ENCODE peak calls at places on chromosomes 16 and 17, in seven cellular contexts. K, A, P, R, E, Z and H are unnamed samples.

GRCh38 chr17:81918762-81919545 is 978 bp upstream of the SIRT7 start:
- DNase-seq in R (no peak), A (peak), K (no peak), P (no peak), E (no peak), Z (no peak), H (no peak)

GRCh38 chr16:52727878-52728277 is 180.9 kb upstream of the TOX3 start:
- DNase-seq in A (no peak), E (no peak), P (no peak), Z (no peak), K (no peak), R (no peak), H (no peak)

GRCh38 chr17:47957591-47958490 is at the start of gene PRR15L:
- DNase-seq in A (peak), P (peak), K (no peak), R (no peak), Z (no peak), E (no peak), H (no peak)

GRCh38 chr17:40536731-40537171 is 28.5 kb downstream of the CCR7 start:
- DNase-seq in A (peak), K (no peak), P (no peak), E (no peak), R (no peak), Z (no peak), H (peak)

GRCh38 chr17:47159315-47159714 is 29.8 kb downstream of the CDC27 start:
- DNase-seq in A (no peak), E (no peak), Z (no peak), R (no peak), P (no peak), K (no peak), H (no peak)

GRCh38 chr17:44376779-44377178 is 12.7 kb downstream of the ITGA2B start:
- DNase-seq in Z (no peak), K (no peak), P (no peak), E (no peak), R (no peak), A (no peak), H (no peak)

GRCh38 chr17:80455328-80455710 is 21.1 kb downstream of the NPTX1 start:
- DNase-seq in E (peak), K (peak), P (peak), R (peak), A (no peak), Z (peak), H (no peak)

GRCh38 chr16:52068447-52069074 is 478.4 kb downstream of the TOX3 start:
- DNase-seq in A (peak), E (peak), K (peak), Z (peak), P (peak), R (no peak), H (no peak)

GRCh38 chr17:44794699-44795413 is 35.2 kb downstream of the GJC1 start:
- DNase-seq in P (no peak), R (peak), Z (no peak), E (no peak), A (peak), K (peak), H (peak)

GRCh38 chr17:38352245-38353083 is 820 bp downstream of the SOCS7 start:
- DNase-seq in A (peak), P (peak), E (peak), K (peak), R (no peak), Z (peak), H (no peak)

GRCh38 chr16:648071-648785 is 937 bp upstream of the WDR90 start:
- DNase-seq in Z (no peak), E (peak), R (no peak), A (peak), P (peak), K (no peak), H (no peak)

GRCh38 chr16:48232459-48233040 is 11.6 kb upstream of the LONP2 start:
- DNase-seq in Z (no peak), A (no peak), P (no peak), E (no peak), K (no peak), R (no peak), H (no peak)

GRCh38 chr17:1649844-1650409 is at the start of gene RILP:
- DNase-seq in A (peak), K (no peak), E (peak), Z (peak), R (peak), P (peak), H (no peak)

DNA sequence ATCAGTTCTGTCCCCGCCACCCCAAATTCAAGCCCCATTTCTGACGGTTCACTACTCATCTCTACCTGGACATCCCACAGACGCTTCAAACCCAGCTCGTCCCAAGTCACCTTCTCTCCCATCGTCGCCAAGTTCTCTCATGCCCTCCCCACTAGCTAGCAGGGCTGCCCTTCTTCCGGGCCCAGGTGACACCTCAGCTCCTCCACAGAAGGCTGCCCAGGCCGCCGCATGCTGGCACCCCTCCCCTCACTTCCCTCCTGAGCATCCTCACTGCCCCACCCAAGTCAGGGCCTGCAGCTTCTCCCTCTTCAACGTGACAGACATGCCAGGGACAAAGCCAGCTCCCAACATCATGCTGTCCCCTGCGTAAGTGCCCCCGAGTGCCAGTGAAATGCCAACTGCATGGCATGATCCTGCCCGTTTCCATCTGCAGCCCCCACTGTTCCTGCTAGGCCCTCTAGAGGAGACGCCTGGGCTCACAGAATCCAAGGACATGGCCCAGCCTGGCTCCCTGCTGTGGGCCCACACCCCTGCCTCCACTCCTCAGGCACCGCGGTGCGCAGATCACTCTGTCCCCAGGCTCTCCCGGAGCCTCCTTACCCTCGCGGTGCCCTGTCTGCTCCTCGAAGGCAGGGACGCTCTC is 5.9 kb downstream of the CYB561 start:
- DNase-seq in Z (no peak), E (no peak), A (no peak), P (no peak), K (no peak), R (no peak), H (no peak)
- TF ChIP-seq CTCF in Z (no peak), E (peak), A (no peak), P (no peak), K (peak), R (no peak), H (no peak)

GRCh38 chr17:15447928-15448579 is 19.4 kb downstream of the CDRT4 start:
- DNase-seq in R (no peak), P (no peak), K (no peak), A (peak), E (no peak), Z (no peak), H (no peak)

GRCh38 chr17:15442316-15443185 is 24.9 kb downstream of the CDRT4 start:
- DNase-seq in P (no peak), R (no peak), Z (no peak), E (no peak), K (no peak), A (no peak), H (no peak)

GRCh38 chr17:15448580-15448956 is 18.9 kb downstream of the CDRT4 start:
- DNase-seq in K (no peak), P (no peak), Z (no peak), R (no peak), E (no peak), A (no peak), H (no peak)

GRCh38 chr17:15444805-15445204 is 22.6 kb downstream of the CDRT4 start:
- DNase-seq in P (no peak), R (no peak), K (no peak), A (no peak), E (no peak), Z (no peak), H (no peak)

DNA sequence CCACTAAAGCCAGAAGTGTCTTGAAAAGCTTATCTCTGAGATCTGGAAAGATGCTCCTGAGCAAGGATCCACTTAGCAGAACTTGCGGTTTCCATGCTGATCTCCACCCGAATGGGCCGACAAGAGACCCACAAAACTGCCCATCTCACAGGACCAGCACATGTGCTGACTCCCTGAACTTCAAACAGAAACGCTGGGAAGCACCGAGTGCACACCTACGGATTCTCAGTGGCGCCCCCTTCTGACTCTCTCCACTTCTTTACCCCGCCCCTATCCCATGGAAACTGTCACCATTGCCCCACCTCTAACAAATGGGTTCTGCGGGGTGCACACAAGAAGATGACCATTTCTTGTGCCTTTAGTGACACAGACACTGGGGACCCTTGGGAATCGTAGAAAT is 21.4 kb downstream of the CDRT4 start:
- DNase-seq in R (no peak), P (no peak), Z (no peak), A (no peak), E (no peak), K (no peak), H (no peak)
- TF ChIP-seq CTCF in R (peak), P (no peak), Z (no peak), A (no peak), E (peak), K (peak), H (no peak)

GRCh38 chr17:50864747-50865059 is 1.5 kb downstream of the TOB1 start:
- DNase-seq in E (no peak), P (no peak), Z (no peak), A (no peak), K (no peak), R (no peak), H (no peak)
- TF ChIP-seq CTCF in E (no peak), P (no peak), Z (no peak), A (no peak), K (no peak), R (no peak), H (no peak)

GRCh38 chr17:41863074-41863843 is 2.0 kb downstream of the KLHL11 start:
- DNase-seq in K (no peak), E (no peak), Z (no peak), P (no peak), A (no peak), R (no peak), H (no peak)

GRCh38 chr17:41864498-41864836 is 756 bp downstream of the KLHL11 start:
- DNase-seq in E (peak), A (no peak), K (peak), Z (no peak), P (no peak), R (no peak), H (no peak)

GRCh38 chr17:41868568-41868967 is 3.3 kb upstream of the KLHL11 start:
- DNase-seq in E (no peak), K (no peak), P (no peak), R (no peak), A (no peak), Z (no peak), H (no peak)

GRCh38 chr17:41865596-41865893 is 322 bp upstream of the KLHL11 start:
- DNase-seq in E (no peak), A (no peak), R (no peak), Z (no peak), K (no peak), P (no peak), H (no peak)

GRCh38 chr17:41864837-41865595 is at the start of gene KLHL11:
- DNase-seq in K (peak), P (peak), Z (peak), A (peak), R (peak), E (peak), H (peak)
- TF ChIP-seq CTCF in K (no peak), P (no peak), Z (no peak), A (no peak), R (no peak), E (no peak), H (no peak)

GRCh38 chr16:68972720-68973119 is 129.4 kb downstream of the TANGO6 start:
- DNase-seq in K (peak), P (peak), Z (peak), A (peak), R (no peak), E (peak), H (no peak)
- TF ChIP-seq CTCF in K (peak), P (no peak), Z (no peak), A (peak), R (peak), E (peak), H (peak)

GRCh38 chr16:67398546-67399217 is 5.4 kb upstream of the TPPP3 start:
- DNase-seq in P (no peak), E (no peak), K (no peak), R (no peak), A (no peak), Z (no peak), H (no peak)

GRCh38 chr16:67399218-67399733 is 6.0 kb upstream of the TPPP3 start:
- DNase-seq in K (no peak), A (peak), Z (peak), E (peak), R (no peak), P (peak), H (no peak)

GRCh38 chr16:67397451-67397801 is 4.1 kb upstream of the TPPP3 start:
- DNase-seq in P (no peak), R (no peak), Z (peak), E (no peak), A (no peak), K (no peak), H (no peak)

GRCh38 chr16:67396775-67397450 is 3.6 kb upstream of the TPPP3 start:
- DNase-seq in P (no peak), A (no peak), K (no peak), E (peak), Z (no peak), R (no peak), H (no peak)

DNA sequence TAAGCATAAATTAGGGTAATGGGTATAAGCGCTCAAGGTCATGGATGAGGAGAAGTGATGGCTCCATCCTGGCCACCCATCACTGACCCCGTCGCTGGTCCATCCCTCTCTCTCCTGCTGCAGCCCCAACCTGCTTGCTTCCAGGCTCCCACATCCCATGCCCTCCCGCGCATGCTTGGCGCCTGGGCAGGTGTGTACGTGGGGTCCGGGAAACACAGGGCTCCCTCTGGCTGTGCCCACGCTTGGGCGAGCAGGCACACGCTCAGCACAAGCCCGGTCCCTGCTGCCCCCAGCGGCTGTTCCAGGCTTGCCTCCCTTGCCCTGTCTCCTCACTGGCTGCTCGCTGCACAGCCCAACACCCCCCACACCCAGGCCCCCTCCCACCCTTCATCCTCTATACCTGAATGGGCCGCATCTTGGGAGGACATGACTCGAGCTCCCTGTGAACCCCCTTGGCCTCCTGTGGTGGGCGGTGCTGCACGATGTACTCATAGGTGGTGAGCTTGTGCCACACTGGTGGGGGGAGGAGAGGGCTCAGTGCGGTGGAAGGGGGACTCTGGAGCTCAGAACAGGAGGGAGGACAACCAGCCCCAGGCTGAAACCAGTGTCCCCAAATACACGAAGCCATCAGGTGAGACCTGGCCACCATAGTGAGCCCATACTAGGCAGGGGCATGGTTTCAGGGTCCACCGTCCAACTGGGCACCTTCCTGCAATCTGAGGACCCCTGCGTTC is 4.7 kb upstream of the TPPP3 start:
- DNase-seq in R (no peak), K (no peak), A (peak), Z (no peak), E (no peak), P (no peak), H (no peak)
- TF ChIP-seq CTCF in R (no peak), K (no peak), A (peak), Z (no peak), E (no peak), P (no peak), H (no peak)

GRCh38 chr17:28506763-28507487 is 777 bp downstream of the FOXN1 start:
- DNase-seq in Z (no peak), A (no peak), R (no peak), P (no peak), K (no peak), E (no peak), H (no peak)
- TF ChIP-seq CTCF in Z (no peak), A (no peak), R (no peak), P (no peak), K (no peak), E (no peak), H (no peak)

DNA sequence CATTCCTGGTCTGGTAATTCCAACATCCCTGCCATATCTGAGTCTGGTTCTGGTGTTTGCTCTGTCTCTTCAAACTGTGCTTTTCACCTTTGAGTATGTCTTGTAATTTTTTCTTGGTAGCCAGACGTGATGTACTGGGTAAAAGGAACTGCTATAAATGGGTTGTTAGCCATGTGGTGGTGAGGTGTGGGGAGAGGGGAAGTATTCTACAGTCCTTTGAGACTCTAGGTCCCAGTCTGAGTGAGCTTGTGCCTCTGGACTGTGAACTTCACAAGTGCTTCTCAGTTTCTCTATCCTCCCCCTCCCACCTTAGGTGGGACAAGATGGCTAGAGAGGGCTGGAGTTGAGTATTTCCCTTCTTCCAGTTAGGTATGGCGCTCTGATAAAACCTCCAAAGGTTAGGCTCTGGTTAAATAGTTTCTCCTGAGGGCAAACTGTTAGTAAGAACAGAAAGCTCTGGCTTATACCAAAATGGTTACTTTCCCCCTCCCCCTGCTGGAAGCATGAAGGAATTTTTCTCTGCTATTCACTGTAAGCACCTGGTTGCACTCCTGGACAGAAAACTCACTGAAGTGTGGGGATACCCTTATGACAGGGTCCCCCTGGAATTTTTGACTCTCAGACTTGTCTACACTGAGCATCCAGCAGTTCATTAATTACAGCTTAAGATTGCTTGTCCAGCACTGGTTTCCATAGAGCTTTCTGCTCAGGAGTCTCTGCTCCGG is 87.8 kb downstream of the MARCHF10 start:
- DNase-seq in E (no peak), Z (no peak), R (no peak), K (no peak), P (no peak), A (peak), H (no peak)
- TF ChIP-seq CTCF in E (peak), Z (peak), R (peak), K (peak), P (peak), A (peak), H (no peak)

DNA sequence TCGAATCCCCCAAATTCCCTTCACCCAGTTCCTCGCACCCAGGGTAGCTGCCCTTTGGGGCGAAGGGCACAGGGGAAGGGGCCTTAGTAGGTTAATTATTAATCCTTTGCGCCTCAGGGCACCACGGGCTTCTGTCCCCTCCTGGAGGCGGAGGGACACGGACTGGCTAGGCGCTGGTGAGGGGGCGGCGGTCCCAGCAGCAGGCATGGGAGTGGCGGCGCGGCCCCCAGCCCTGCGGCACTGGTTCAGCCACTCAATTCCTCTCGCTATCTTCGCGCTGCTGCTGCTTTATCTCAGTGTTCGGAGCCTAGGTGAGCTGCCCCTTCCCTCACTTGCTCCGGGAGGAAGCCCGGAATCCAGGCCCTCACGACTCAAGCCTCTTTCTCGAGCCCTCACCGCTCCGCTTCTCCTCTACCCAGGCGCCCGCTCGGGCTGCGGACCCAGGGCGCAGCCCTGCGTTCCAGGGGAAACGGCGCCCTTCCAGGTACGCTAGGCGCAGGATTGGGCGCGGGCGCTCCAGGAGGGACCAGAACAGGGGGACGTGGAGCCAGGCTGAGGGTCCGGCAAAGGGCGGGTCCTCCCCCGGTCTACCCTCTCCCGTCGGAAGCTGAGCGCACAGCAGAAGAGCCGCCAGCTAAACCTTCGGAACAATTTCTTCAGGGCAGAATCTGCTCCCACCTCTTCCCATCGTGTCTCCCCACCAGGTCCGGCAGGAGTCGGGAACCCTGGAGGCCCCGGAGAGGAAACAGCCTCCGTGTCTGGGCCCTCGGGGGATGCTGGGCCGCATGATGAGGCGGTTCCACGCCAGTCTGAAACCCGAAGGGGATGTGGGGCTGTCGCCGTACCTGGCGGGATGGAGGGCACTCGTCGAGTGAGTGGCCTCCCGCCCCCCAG is at the start of gene GLTPD2:
- DNase-seq in E (peak), Z (peak), K (no peak), P (peak), A (no peak), R (no peak), H (no peak)
- TF ChIP-seq CTCF in E (no peak), Z (no peak), K (peak), P (no peak), A (no peak), R (no peak), H (no peak)